ENCODE peak calls at places on chromosomes 2 and 18, in four cellular contexts. M is H7; N is NT2/D1; Y is stimulated activated naive CD8-positive, alpha-beta T cell treated with anti-CD3 and anti-CD28 coated beads, Interleukin-15, amount 100 ng/mL, for 72 hours. S is an unnamed sample.

GRCh38 chr18:35030234-35030989 is 10.8 kb upstream of the MAPRE2 start:
- DNase-seq in N (no peak), Y (no peak), M (no peak), S (peak; percentile 9)

GRCh38 chr2:200411831-200412230 is 98.0 kb downstream of the KCTD18 start:
- DNase-seq in M (no peak), Y (no peak), N (no peak), S (no peak)

GRCh38 chr2:120502761-120503160 is 156.8 kb downstream of the INHBB start:
- DNase-seq in Y (no peak), M (no peak), N (no peak), S (no peak)

GRCh38 chr2:191302459-191303155 is 57.4 kb downstream of the MYO1B start:
- DNase-seq in M (peak; percentile 23), N (no peak), Y (no peak), S (no peak)

GRCh38 chr2:134926231-134926931 is 7.8 kb downstream of the CCNT2 start:
- DNase-seq in N (no peak), M (no peak), Y (no peak), S (no peak)

GRCh38 chr2:127859712-127860085 is 1.7 kb upstream of the POLR2D start:
- DNase-seq in M (peak; percentile 92), N (peak; percentile 47), Y (peak; percentile 27), S (peak; percentile 58)

GRCh38 chr2:25041307-25041927 is 459 bp upstream of the EFR3B start:
- DNase-seq in Y (no peak), M (peak; percentile 85), N (peak; percentile 54), S (peak; percentile 24)

GRCh38 chr2:18988557-18989232 is 369.7 kb downstream of the OSR1 start:
- DNase-seq in M (no peak), Y (no peak), N (peak; percentile 30), S (no peak)

GRCh38 chr2:24724111-24724775 is 68.9 kb downstream of the PTRHD1 start:
- DNase-seq in Y (no peak), M (no peak), N (no peak), S (no peak)

GRCh38 chr2:160674076-160674630 is 180.5 kb upstream of the RBMS1 start:
- DNase-seq in Y (no peak), N (no peak), M (no peak), S (no peak)

GRCh38 chr2:86500325-86500724 is 59.2 kb downstream of the KDM3A start:
- DNase-seq in N (no peak), M (no peak), Y (no peak), S (no peak)

GRCh38 chr2:45121236-45121927 is 112.1 kb upstream of the SIX2 start:
- DNase-seq in Y (no peak), M (no peak), N (no peak), S (no peak)

GRCh38 chr18:10965104-10965503 is 184.3 kb downstream of the PIEZO2 start:
- DNase-seq in M (no peak), N (no peak), Y (no peak), S (no peak)

GRCh38 chr2:112582314-112582746 is 2.1 kb upstream of the CHCHD5 start:
- DNase-seq in Y (peak; percentile 10), M (no peak), N (no peak), S (peak; percentile 21)

GRCh38 chr2:42829556-42830510 is 37.5 kb upstream of the HAAO start:
- DNase-seq in Y (no peak), M (peak; percentile 35), N (no peak), S (no peak)

GRCh38 chr18:77054288-77054605 is 78.3 kb downstream of the MBP start:
- DNase-seq in Y (no peak), M (no peak), N (no peak), S (no peak)

GRCh38 chr18:80105369-80106167 is 3.5 kb upstream of the ADNP2 start:
- DNase-seq in N (no peak), M (no peak), Y (no peak), S (no peak)

GRCh38 chr2:194545978-194546377 is 1111.0 kb upstream of the SLC39A10 start:
- DNase-seq in Y (no peak), N (no peak), M (no peak), S (no peak)

GRCh38 chr18:22836932-22837331 is 96.2 kb upstream of the RBBP8 start:
- DNase-seq in M (no peak), N (no peak), Y (no peak), S (no peak)